ENCODE peak calls at places on chromosomes 7 and 10, in eight cellular contexts. Z is left colon; C is naive thymus-derived CD4-positive, alpha-beta T cell; X is activated CD4-positive, CD25-positive, alpha-beta regulatory T cell; R is stimulated activated CD8-positive, alpha-beta memory T cell treated with anti-CD3 and anti-CD28 coated beads, Interleukin-4, amount 100 ng/mL, for 1 hour; M is T-helper 1 cell; V is cerebellar cortex; Y is stimulated activated CD4-positive, alpha-beta T cell treated with anti-CD3 and anti-CD28 coated beads, Interleukin-4, amount 100 ng/mL, for 24 hours. U is an unnamed sample.

GRCh38 chr10:25336330-25336729 is 161.5 kb downstream of the GPR158 start:
- DNase-seq in Z (no peak), C (no peak), X (no peak), R (no peak), M (no peak), V (no peak), Y (no peak), U (no peak)

GRCh38 chr7:150901160-150902035 is 49.1 kb downstream of the AOC1 start:
- DNase-seq in Z (peak; percentile 79), C (no peak), X (no peak), R (no peak), M (no peak), V (no peak), Y (no peak), U (no peak)

GRCh38 chr10:88960854-88961253 is 8.3 kb upstream of the ACTA2 start:
- DNase-seq in Z (no peak), C (no peak), X (no peak), R (no peak), M (no peak), V (no peak), Y (peak; percentile 21), U (no peak)

GRCh38 chr10:96632974-96633373 is 46.2 kb upstream of the TM9SF3 start:
- DNase-seq in Z (peak; percentile 25), C (no peak), X (no peak), R (no peak), M (no peak), V (no peak), Y (no peak), U (no peak)

GRCh38 chr7:137169282-137169698 is 174.2 kb downstream of the PTN start:
- DNase-seq in Z (peak; percentile 33), C (no peak), X (no peak), R (no peak), M (no peak), V (peak; percentile 61), Y (no peak), U (no peak)

GRCh38 chr7:45082031-45082830 is 6.5 kb downstream of the NACAD start:
- DNase-seq in Z (peak; percentile 21), C (no peak), X (no peak), R (no peak), M (no peak), V (no peak), Y (no peak), U (no peak)

GRCh38 chr7:30379131-30379530 is 94.7 kb downstream of the ZNRF2 start:
- DNase-seq in Z (no peak), C (no peak), X (no peak), R (no peak), M (no peak), V (no peak), Y (no peak), U (no peak)

GRCh38 chr10:131179386-131179785 is 132.1 kb downstream of the TCERG1L start:
- DNase-seq in Z (no peak), C (no peak), X (no peak), R (no peak), M (no peak), V (no peak), Y (no peak), U (no peak)

GRCh38 chr10:26391701-26392695 is 46.1 kb upstream of the APBB1IP start:
- DNase-seq in Z (no peak), C (no peak), X (no peak), R (no peak), M (no peak), V (no peak), Y (no peak), U (peak; percentile 26)

GRCh38 chr7:84112771-84113170 is 81.8 kb downstream of the SEMA3A start:
- DNase-seq in Z (no peak), C (no peak), X (no peak), R (no peak), M (no peak), V (peak; percentile 11), Y (no peak), U (no peak)

GRCh38 chr7:13151982-13152381 is 464.5 kb downstream of the ARL4A start:
- DNase-seq in Z (no peak), C (no peak), X (no peak), R (no peak), M (no peak), V (no peak), Y (no peak), U (no peak)

GRCh38 chr7:135774284-135774683 is 25.7 kb upstream of the FAM180A start:
- DNase-seq in Z (peak; percentile 44), C (no peak), X (no peak), R (no peak), M (no peak), V (no peak), Y (no peak), U (no peak)

GRCh38 chr10:96500519-96500918 is 13.2 kb downstream of the TLL2 start:
- DNase-seq in Z (no peak), C (no peak), X (no peak), R (no peak), M (no peak), V (no peak), Y (no peak), U (no peak)

GRCh38 chr7:90749774-90750173 is 153.7 kb downstream of the CDK14 start:
- DNase-seq in Z (no peak), C (no peak), X (no peak), R (no peak), M (no peak), V (no peak), Y (no peak), U (no peak)

GRCh38 chr7:143063741-143064140 is 11.6 kb downstream of the OR6V1 start:
- DNase-seq in Z (no peak), C (no peak), X (no peak), R (no peak), M (no peak), V (no peak), Y (no peak), U (no peak)

GRCh38 chr10:31083765-31084184 is 52.1 kb upstream of the ZNF438 start:
- DNase-seq in Z (peak; percentile 38), C (peak; percentile 14), X (peak; percentile 5), R (no peak), M (peak; percentile 14), V (peak; percentile 27), Y (peak; percentile 75), U (peak; percentile 73)

GRCh38 chr7:156903232-156903909 is 10.4 kb upstream of the LMBR1 start:
- DNase-seq in Z (no peak), C (no peak), X (peak; percentile 7), R (no peak), M (no peak), V (no peak), Y (no peak), U (no peak)

GRCh38 chr7:106064836-106065559 is 47.1 kb downstream of the SYPL1 start:
- DNase-seq in Z (peak; percentile 94), C (no peak), X (no peak), R (no peak), M (no peak), V (peak; percentile 82), Y (no peak), U (no peak)

GRCh38 chr7:135962802-135963201 is 14.4 kb downstream of the MTPN start:
- DNase-seq in Z (no peak), C (no peak), X (no peak), R (no peak), M (no peak), V (no peak), Y (no peak), U (no peak)